ENCODE peak calls at places on chromosomes 6 and 20, in five cellular contexts. G, N, V, L and E are unnamed samples.

GRCh38 chr20:25859649-25860530 is 163.2 kb upstream of the ZNF337 start:
- DNase-seq in L (peak; percentile 65), N (no peak), V (peak; percentile 88), G (peak; percentile 70), E (peak; percentile 71)

GRCh38 chr6:13065596-13065995 is 262.7 kb downstream of the TBC1D7 start:
- DNase-seq in L (no peak), V (no peak), G (no peak), N (no peak), E (no peak)

GRCh38 chr6:16205377-16206144 is 32.8 kb upstream of the GMPR start:
- DNase-seq in V (no peak), L (no peak), G (no peak), N (peak; percentile 71), E (peak; percentile 99)

GRCh38 chr6:42729731-42730130 is 7.3 kb upstream of the PRPH2 start:
- DNase-seq in N (no peak), G (no peak), V (no peak), L (no peak), E (no peak)

GRCh38 chr6:157811137-157811475 is 11.9 kb upstream of the SNX9 start:
- DNase-seq in L (no peak), N (no peak), G (no peak), V (no peak), E (no peak)

GRCh38 chr6:130587778-130588520 is 222.1 kb downstream of the TMEM200A start:
- DNase-seq in N (peak; percentile 55), L (no peak), G (no peak), V (no peak), E (no peak)

GRCh38 chr20:63495771-63496403 is 3.0 kb downstream of the EEF1A2 start:
- DNase-seq in G (peak; percentile 79), L (peak; percentile 49), N (no peak), V (peak; percentile 85), E (peak; percentile 75)

GRCh38 chr20:58702859-58703648 is 10.5 kb downstream of the NPEPL1 start:
- DNase-seq in V (no peak), L (no peak), G (peak; percentile 39), N (no peak), E (no peak)

GRCh38 chr6:8527818-8528217 is 92.5 kb upstream of the SLC35B3 start:
- DNase-seq in V (no peak), N (no peak), L (no peak), G (no peak), E (no peak)

GRCh38 chr6:130421567-130421966 is 55.8 kb downstream of the TMEM200A start:
- DNase-seq in L (no peak), N (peak; percentile 62), V (no peak), G (no peak), E (no peak)

GRCh38 chr20:63973160-63973479 is 3.4 kb upstream of the ZNF512B start:
- DNase-seq in N (no peak), L (no peak), G (no peak), V (no peak), E (no peak)